ENCODE peak calls at places on chromosome 20, in four cellular contexts. R is ovary, G is tibial nerve, B is heart left ventricle. N is an unnamed sample.

GRCh38 chr20:31918471-31919105 is 33.3 kb downstream of the PDRG1 start:
- DNase-seq in R (no peak), B (no peak), G (no peak), N (no peak)

GRCh38 chr20:58457083-58457680 is 58.0 kb downstream of the APCDD1L start:
- DNase-seq in R (no peak), G (no peak), B (peak), N (no peak)

GRCh38 chr20:58709703-58710039 is 17.1 kb downstream of the NPEPL1 start:
- DNase-seq in B (no peak), G (peak), R (no peak), N (no peak)

GRCh38 chr20:19659468-19659867 is 98.6 kb upstream of the RIN2 start:
- DNase-seq in G (no peak), B (no peak), R (no peak), N (no peak)

GRCh38 chr20:33828912-33829560 is 17.9 kb downstream of the CHMP4B start:
- DNase-seq in G (no peak), R (no peak), B (no peak), N (no peak)

GRCh38 chr20:46438156-46438750 is 31.8 kb upstream of the ELMO2 start:
- DNase-seq in R (no peak), G (no peak), B (no peak), N (no peak)

GRCh38 chr20:19726126-19726525 is 31.9 kb upstream of the RIN2 start:
- DNase-seq in B (no peak), R (no peak), G (no peak), N (no peak)

GRCh38 chr20:32585519-32586127 is 490 bp upstream of the NOL4L start:
- DNase-seq in B (no peak), G (no peak), R (no peak), N (no peak)

DNA sequence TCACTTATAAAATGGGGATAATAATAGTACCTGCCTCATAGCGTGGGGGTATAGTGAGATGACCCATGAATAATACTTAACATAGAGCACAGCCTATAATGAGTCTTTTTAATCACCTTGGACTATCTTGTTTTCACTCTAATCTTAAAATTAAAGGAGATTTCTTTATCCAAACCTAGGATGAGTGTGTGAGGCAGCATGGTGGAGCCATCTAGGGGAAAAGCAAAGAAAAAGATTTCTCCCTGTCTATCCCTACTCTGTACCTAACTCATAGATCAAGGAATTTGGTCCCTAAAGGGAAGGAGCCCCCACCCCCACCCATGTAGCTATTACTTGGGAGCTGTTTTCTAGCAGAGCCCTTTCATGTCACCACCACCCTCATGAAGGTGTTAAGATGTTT is 45.2 kb upstream of the PAK5 start:
- DNase-seq in G (no peak), R (no peak), B (no peak), N (no peak)
- TF ChIP-seq CTCF in G (no peak), R (no peak), B (no peak), N (no peak)

GRCh38 chr20:10051185-10051584 is 16.4 kb downstream of the ANKEF1 start:
- DNase-seq in R (no peak), B (no peak), G (no peak), N (no peak)

GRCh38 chr20:10047427-10047826 is 12.6 kb downstream of the ANKEF1 start:
- DNase-seq in B (no peak), R (no peak), G (no peak), N (no peak)
- TF ChIP-seq CTCF in B (no peak), R (no peak), G (no peak), N (no peak)

DNA sequence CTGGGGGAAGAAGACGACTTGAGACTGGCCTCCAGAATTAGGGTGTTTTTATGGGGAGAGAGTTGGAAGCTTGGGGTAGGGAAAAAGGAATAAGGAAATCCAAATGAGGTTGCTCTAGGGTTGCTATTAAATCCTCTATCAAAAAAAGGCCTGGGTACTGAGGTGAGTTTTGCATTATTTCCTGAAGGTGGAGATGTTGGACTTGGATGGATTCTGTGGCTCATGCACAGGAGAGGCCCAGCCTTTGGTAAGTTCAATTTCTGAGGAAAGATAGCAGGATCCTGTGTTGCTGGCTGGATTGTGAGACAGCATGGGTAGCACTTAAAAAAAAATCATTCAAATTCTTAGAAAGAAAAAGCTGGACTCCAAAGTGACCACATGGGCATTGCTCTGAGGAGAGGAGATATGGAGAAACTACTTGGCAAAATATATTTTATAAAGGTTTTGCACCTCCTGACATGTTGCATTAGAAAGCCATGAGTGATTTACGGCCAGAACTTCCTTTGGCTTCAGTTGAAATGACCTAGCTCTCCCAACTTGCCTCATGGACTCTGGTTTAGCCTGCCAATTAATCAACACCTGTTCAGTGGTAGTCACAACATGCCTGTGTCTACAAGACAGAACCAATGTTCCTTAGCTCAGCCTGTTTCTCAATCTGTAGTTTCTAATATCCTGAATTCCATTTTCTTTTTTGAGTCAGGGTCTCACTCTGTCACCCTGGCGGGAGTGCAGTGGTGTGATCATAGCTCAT is 152.1 kb upstream of the RALGAPA2 start:
- DNase-seq in R (no peak), G (no peak), B (no peak), N (no peak)
- TF ChIP-seq CTCF in R (no peak), G (no peak), B (peak), N (no peak)

DNA sequence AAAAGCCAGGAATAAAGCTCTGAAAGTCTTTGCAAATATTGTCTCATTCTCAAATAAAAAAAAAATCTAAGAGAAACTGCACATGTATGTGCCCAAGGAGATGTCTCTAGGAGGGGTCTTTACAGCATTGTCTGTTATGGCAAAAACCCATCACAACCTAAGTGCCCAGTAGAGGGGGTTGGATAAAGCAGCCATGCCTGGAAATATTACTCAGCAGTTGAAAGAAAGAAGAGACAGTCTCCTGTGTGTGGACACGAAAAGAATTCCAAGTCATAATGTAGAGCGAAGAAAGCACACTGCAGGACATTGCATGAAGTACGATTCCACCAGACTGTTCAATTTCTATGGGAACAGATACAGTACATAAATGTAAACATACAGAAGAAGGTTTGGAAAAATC is 7.3 kb upstream of the TGM2 start:
- DNase-seq in G (no peak), B (no peak), R (no peak), N (no peak)
- TF ChIP-seq CTCF in G (no peak), B (no peak), R (no peak), N (no peak)

N was measured in tibial artery.